ENCODE peak calls at places on chromosomes 5 and 9, in six cellular contexts. H, L, K, T, X and Q are unnamed samples.

GRCh38 chr5:57816108-57816507 is 333.5 kb upstream of the ACTBL2 start:
- DNase-seq in H (no peak), L (no peak), K (peak), T (no peak), X (no peak), Q (no peak)

GRCh38 chr9:130450344-130451003 is 5.7 kb downstream of the ASS1 start:
- DNase-seq in H (no peak), L (no peak), K (peak), T (peak), X (no peak), Q (no peak)

GRCh38 chr5:5313081-5313736 is 109.3 kb upstream of the ICE1 start:
- DNase-seq in H (no peak), L (no peak), K (no peak), T (peak), X (no peak), Q (no peak)

GRCh38 chr5:34534237-34535108 is 121.7 kb upstream of the RAI14 start:
- DNase-seq in H (no peak), L (no peak), K (no peak), T (peak), X (no peak), Q (peak)

GRCh38 chr9:115143689-115144088 is 25.7 kb upstream of the TNC start:
- DNase-seq in H (no peak), L (no peak), K (no peak), T (no peak), X (no peak), Q (no peak)

GRCh38 chr5:112709416-112709815 is 28.3 kb upstream of the APC start:
- DNase-seq in H (no peak), L (no peak), K (no peak), T (no peak), X (no peak), Q (no peak)

GRCh38 chr5:113488645-113489184 is 462 bp upstream of the MCC start:
- DNase-seq in H (no peak), L (no peak), K (no peak), T (no peak), X (no peak), Q (no peak)

GRCh38 chr5:112689510-112689909 is 48.2 kb upstream of the APC start:
- DNase-seq in H (no peak), L (peak), K (no peak), T (no peak), X (no peak), Q (no peak)

GRCh38 chr5:11683666-11684065 is 220.6 kb downstream of the CTNND2 start:
- DNase-seq in H (no peak), L (no peak), K (no peak), T (no peak), X (no peak), Q (no peak)

GRCh38 chr9:130692365-130692764 is 1.2 kb upstream of the EXOSC2 start:
- DNase-seq in H (peak), L (no peak), K (peak), T (no peak), X (peak), Q (no peak)

GRCh38 chr9:89295400-89295799 is 15.6 kb upstream of the CKS2 start:
- DNase-seq in H (no peak), L (no peak), K (peak), T (no peak), X (no peak), Q (no peak)

GRCh38 chr9:121972501-121972981 is 120.6 kb downstream of the TTLL11 start:
- DNase-seq in H (no peak), L (no peak), K (peak), T (no peak), X (no peak), Q (peak)

GRCh38 chr5:60463179-60463868 is 236.6 kb downstream of the DEPDC1B start:
- DNase-seq in H (no peak), L (no peak), K (no peak), T (peak), X (no peak), Q (no peak)

GRCh38 chr9:137256839-137257238 is 1.7 kb downstream of the NELFB start:
- DNase-seq in H (no peak), L (no peak), K (no peak), T (no peak), X (no peak), Q (no peak)

GRCh38 chr5:25181249-25181648 is 536.5 kb upstream of the CDH10 start:
- DNase-seq in H (no peak), L (no peak), K (no peak), T (no peak), X (no peak), Q (no peak)

GRCh38 chr9:3898371-3899218 is 372.8 kb upstream of the RFX3 start:
- DNase-seq in H (no peak), L (no peak), K (no peak), T (no peak), X (no peak), Q (no peak)

GRCh38 chr5:148343603-148344230 is 8.4 kb downstream of the SPINK9 start:
- DNase-seq in H (no peak), L (peak), K (peak), T (no peak), X (no peak), Q (no peak)

GRCh38 chr9:132673355-132673754 is 3.1 kb downstream of the GTF3C4 start:
- DNase-seq in H (no peak), L (peak), K (peak), T (peak), X (no peak), Q (no peak)

GRCh38 chr9:83154087-83154736 is 91.3 kb upstream of the RASEF start:
- DNase-seq in H (no peak), L (no peak), K (no peak), T (no peak), X (no peak), Q (peak)

GRCh38 chr5:93330506-93330905 is 250.5 kb downstream of the NR2F1-AS1 start:
- DNase-seq in H (no peak), L (no peak), K (no peak), T (no peak), X (no peak), Q (no peak)

GRCh38 chr9:132773764-132774339 is 103.6 kb downstream of the GTF3C4 start:
- DNase-seq in H (no peak), L (no peak), K (no peak), T (no peak), X (no peak), Q (no peak)

GRCh38 chr5:42547146-42547545 is 123.9 kb downstream of the GHR start:
- DNase-seq in H (no peak), L (no peak), K (no peak), T (no peak), X (no peak), Q (no peak)

GRCh38 chr9:84254972-84255371 is 85.6 kb downstream of the SLC28A3 start:
- DNase-seq in H (no peak), L (no peak), K (no peak), T (no peak), X (no peak), Q (no peak)

GRCh38 chr9:110900917-110901316 is 137.4 kb downstream of the LPAR1 start:
- DNase-seq in H (no peak), L (no peak), K (no peak), T (no peak), X (no peak), Q (no peak)

GRCh38 chr5:56640763-56641406 is 174.5 kb upstream of the MAP3K1 start:
- DNase-seq in H (no peak), L (no peak), K (no peak), T (no peak), X (no peak), Q (no peak)

GRCh38 chr9:113593682-113594281 is 130.3 kb downstream of the RGS3 start:
- DNase-seq in H (peak), L (peak), K (peak), T (peak), X (peak), Q (no peak)

GRCh38 chr5:143887302-143887638 is 75.3 kb downstream of the HMHB1 start:
- DNase-seq in H (no peak), L (no peak), K (no peak), T (no peak), X (no peak), Q (no peak)

GRCh38 chr9:14722391-14723035 is at the start of gene CER1:
- DNase-seq in H (peak), L (no peak), K (peak), T (no peak), X (peak), Q (no peak)

GRCh38 chr9:134190232-134191121 is 26.1 kb upstream of the RNU6ATAC start:
- DNase-seq in H (peak), L (no peak), K (no peak), T (no peak), X (no peak), Q (no peak)

GRCh38 chr5:142097681-142098080 is 10.9 kb upstream of the NDFIP1 start:
- DNase-seq in H (no peak), L (no peak), K (no peak), T (no peak), X (no peak), Q (no peak)

GRCh38 chr5:81513982-81514381 is 120.0 kb upstream of the ACOT12 start:
- DNase-seq in H (no peak), L (no peak), K (no peak), T (no peak), X (no peak), Q (no peak)

GRCh38 chr9:1709347-1709746 is 305.8 kb upstream of the SMARCA2 start:
- DNase-seq in H (no peak), L (peak), K (peak), T (peak), X (no peak), Q (no peak)

GRCh38 chr5:138668451-138668850 is 84.8 kb upstream of the CTNNA1 start:
- DNase-seq in H (no peak), L (no peak), K (no peak), T (peak), X (peak), Q (no peak)

GRCh38 chr5:56314536-56314935 is 81.4 kb upstream of the ANKRD55 start:
- DNase-seq in H (peak), L (peak), K (peak), T (peak), X (no peak), Q (no peak)

GRCh38 chr9:126788631-126789349 is 16.1 kb upstream of the ZBTB43 start:
- DNase-seq in H (no peak), L (no peak), K (no peak), T (no peak), X (no peak), Q (no peak)

GRCh38 chr9:100167176-100167575 is 68.1 kb downstream of the INVS start:
- DNase-seq in H (no peak), L (no peak), K (no peak), T (no peak), X (no peak), Q (no peak)

GRCh38 chr5:170937914-170938313 is 76.1 kb downstream of the RANBP17 start:
- DNase-seq in H (no peak), L (no peak), K (no peak), T (no peak), X (no peak), Q (no peak)
- TF ChIP-seq CREB1 in H (no peak), L (no peak), K (no peak), T (no peak), X (no peak), Q (no peak)

GRCh38 chr5:172886396-172886932 is 52.4 kb downstream of the ERGIC1 start:
- DNase-seq in H (no peak), L (no peak), K (no peak), T (no peak), X (no peak), Q (no peak)

GRCh38 chr5:172887735-172888134 is 53.7 kb downstream of the ERGIC1 start:
- DNase-seq in H (no peak), L (no peak), K (no peak), T (no peak), X (no peak), Q (no peak)

GRCh38 chr5:172890659-172891058 is 56.6 kb downstream of the ERGIC1 start:
- DNase-seq in H (no peak), L (no peak), K (no peak), T (no peak), X (no peak), Q (no peak)

GRCh38 chr5:172885594-172886340 is 51.7 kb downstream of the ERGIC1 start:
- DNase-seq in H (no peak), L (no peak), K (no peak), T (no peak), X (no peak), Q (no peak)

GRCh38 chr5:172886974-172887491 is 53.0 kb downstream of the ERGIC1 start:
- DNase-seq in H (no peak), L (no peak), K (no peak), T (peak), X (no peak), Q (no peak)
- TF ChIP-seq CREB1 in H (no peak), L (no peak), K (no peak), T (no peak), X (no peak), Q (no peak)

DNA sequence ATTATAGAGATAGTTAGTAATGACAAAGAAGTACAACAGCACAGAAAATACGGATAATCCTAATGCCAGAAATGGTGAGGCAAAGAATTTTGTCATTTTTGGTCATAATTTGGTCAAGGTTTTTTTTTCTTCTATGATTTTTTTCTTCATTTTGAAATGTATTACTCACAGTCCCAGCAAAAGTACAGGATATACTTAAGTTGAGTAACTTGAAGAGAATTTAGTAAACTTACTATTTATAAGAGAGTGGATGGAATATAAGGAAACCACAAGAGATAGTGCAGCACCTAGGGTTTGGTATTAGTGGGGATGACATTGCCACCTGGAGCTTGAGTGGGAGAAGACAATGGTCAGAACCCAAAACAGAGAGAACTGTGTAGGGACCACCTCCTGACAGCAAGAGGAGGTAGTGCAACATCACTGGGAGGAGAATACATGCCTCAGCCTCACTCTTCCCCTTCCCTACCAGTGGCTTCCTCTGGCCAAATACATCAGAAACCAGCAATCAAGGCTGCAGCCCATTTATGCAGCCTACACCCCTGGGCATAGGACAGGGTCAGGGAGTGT is 434.5 kb upstream of the TRPC7 start:
- DNase-seq in H (no peak), L (no peak), K (peak), T (no peak), X (no peak), Q (no peak)
- TF ChIP-seq CREB1 in H (no peak), L (no peak), K (no peak), T (no peak), X (no peak), Q (no peak)

DNA sequence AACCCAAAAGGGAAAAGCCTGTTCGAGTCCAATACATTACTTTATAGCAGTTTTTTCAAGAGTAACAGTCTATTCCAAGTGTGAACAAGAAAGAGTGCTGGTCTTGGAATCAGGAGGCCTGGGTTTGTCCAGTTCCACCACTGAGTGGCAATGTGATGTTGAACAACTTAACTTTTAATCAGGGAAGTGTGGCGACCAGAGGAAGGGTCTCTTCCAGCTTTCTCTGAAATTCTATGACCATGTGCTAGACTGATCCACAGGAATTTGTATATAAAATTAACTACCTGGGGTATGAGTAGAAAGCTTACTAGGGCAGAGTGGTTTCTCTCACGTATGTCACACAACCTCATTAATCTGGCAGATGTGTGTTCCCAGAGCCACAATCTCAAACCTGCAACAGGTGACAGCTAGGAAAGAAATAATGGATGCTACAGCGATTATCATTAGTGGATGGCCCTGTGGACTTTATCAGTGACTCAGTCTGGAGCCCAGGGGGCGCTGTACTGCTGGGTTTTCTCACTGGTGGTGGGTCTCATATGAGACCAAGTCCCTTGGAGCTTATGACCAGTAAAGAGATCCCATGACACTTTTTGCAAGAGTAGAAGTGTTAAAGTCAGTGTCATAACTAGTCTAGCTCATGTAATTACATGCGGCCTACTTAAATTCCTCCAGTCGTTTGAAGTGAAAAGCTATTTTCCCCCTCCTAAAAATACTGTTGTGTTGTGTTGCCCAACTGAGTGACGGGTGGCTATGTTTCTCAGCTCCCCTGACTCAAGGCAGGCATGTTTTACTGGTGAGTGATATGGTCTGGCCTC is 116.5 kb downstream of the GDNF start:
- DNase-seq in H (peak), L (peak), K (peak), T (no peak), X (peak), Q (no peak)
- TF ChIP-seq CREB1 in H (no peak), L (no peak), K (no peak), T (no peak), X (no peak), Q (no peak)

GRCh38 chr5:134113908-134114875 is at the start of gene TCF7:
- DNase-seq in H (peak), L (peak), K (peak), T (peak), X (peak), Q (no peak)
- TF ChIP-seq CREB1 in H (peak), L (no peak), K (no peak), T (no peak), X (no peak), Q (no peak)